ENCODE peak calls at places on chromosomes 13 and 19, in five cellular contexts. R is EH, G is body of pancreas, P is T follicular helper cell, K is Caco-2. W is an unnamed sample.

GRCh38 chr13:59305896-59306295 is 857.8 kb downstream of the DIAPH3 start:
- DNase-seq in R (no peak), G (no peak), P (no peak), K (no peak), W (no peak)

GRCh38 chr19:51980116-51980736 is 6.4 kb downstream of the ZNF350 start:
- DNase-seq in R (no peak), G (no peak), P (no peak), K (no peak), W (no peak)

GRCh38 chr19:39078436-39079200 is 5.5 kb upstream of the ACP7 start:
- DNase-seq in R (peak; percentile 98), G (no peak), P (no peak), K (no peak), W (no peak)

GRCh38 chr13:66543780-66544179 is 686.4 kb downstream of the PCDH9 start:
- DNase-seq in R (no peak), G (no peak), P (no peak), K (no peak), W (no peak)

GRCh38 chr19:56896041-56896440 is 55.5 kb upstream of the PEG3 start:
- DNase-seq in R (no peak), G (no peak), P (no peak), K (no peak), W (no peak)

GRCh38 chr13:65913173-65913572 is 1317.0 kb downstream of the PCDH9 start:
- DNase-seq in R (peak; percentile 89), G (no peak), P (no peak), K (no peak), W (no peak)

GRCh38 chr13:86986448-86986847 is 684.7 kb upstream of the SLITRK5 start:
- DNase-seq in R (no peak), G (no peak), P (no peak), K (no peak), W (no peak)

GRCh38 chr19:44582581-44583265 is 30.6 kb upstream of the IGSF23 start:
- DNase-seq in R (peak; percentile 41), G (peak; percentile 58), P (no peak), K (no peak), W (no peak)

GRCh38 chr19:2982983-2983350 is 5.6 kb downstream of the TLE6 start:
- DNase-seq in R (peak; percentile 84), G (peak; percentile 99), P (no peak), K (no peak), W (peak; percentile 79)

GRCh38 chr13:26656919-26657318 is 99.4 kb downstream of the WASF3 start:
- DNase-seq in R (peak; percentile 2), G (no peak), P (no peak), K (no peak), W (no peak)

GRCh38 chr13:50355797-50356196 is 340.6 kb downstream of the KCNRG start:
- DNase-seq in R (no peak), G (no peak), P (no peak), K (no peak), W (no peak)

W was measured in lower lobe of right lung.